ENCODE peak calls at places on chromosome 5, in nine cellular contexts. One of them, this sample, is unnamed. For H3K4me1, the result is how much of the 10 kb centered on the place peaks cover.

GRCh38 chr5:86461169-86461956 is 156.4 kb upstream of the COX7C start:
- DNase-seq in endodermal cell: no peak
- DNase-seq in aorta: no peak
- DNase-seq in CD8-positive, alpha-beta memory T cell: no peak
- DNase-seq in GM23338: no peak
- DNase-seq in ovary: no peak
- DNase-seq in sigmoid colon: no peak
- DNase-seq in endothelial cell of umbilical vein: no peak
- DNase-seq in HCT116: no peak
- DNase-seq in this sample: no peak

GRCh38 chr5:176578391-176578808 is 29.3 kb downstream of the CDHR2 start:
- DNase-seq in HCT116: peak
- DNase-seq in aorta: no peak
- DNase-seq in CD8-positive, alpha-beta memory T cell: peak
- DNase-seq in ovary: peak
- DNase-seq in sigmoid colon: no peak
- DNase-seq in GM23338: peak
- DNase-seq in endothelial cell of umbilical vein: peak
- DNase-seq in endodermal cell: peak
- DNase-seq in this sample: peak

GRCh38 chr5:178453224-178453623 is 137.0 kb downstream of the COL23A1 start:
- DNase-seq in GM23338: no peak
- DNase-seq in endodermal cell: peak
- DNase-seq in CD8-positive, alpha-beta memory T cell: no peak
- DNase-seq in HCT116: no peak
- DNase-seq in ovary: no peak
- DNase-seq in endothelial cell of umbilical vein: no peak
- DNase-seq in sigmoid colon: no peak
- DNase-seq in aorta: no peak
- DNase-seq in this sample: no peak

GRCh38 chr5:11588803-11589202 is 315.4 kb downstream of the CTNND2 start:
- DNase-seq in aorta: no peak
- DNase-seq in endodermal cell: peak
- DNase-seq in CD8-positive, alpha-beta memory T cell: no peak
- DNase-seq in endothelial cell of umbilical vein: no peak
- DNase-seq in ovary: peak
- DNase-seq in HCT116: no peak
- DNase-seq in GM23338: peak
- DNase-seq in sigmoid colon: no peak
- DNase-seq in this sample: no peak

GRCh38 chr5:129199308-129199707 is 104.8 kb downstream of the ISOC1 start:
- DNase-seq in endodermal cell: no peak
- DNase-seq in endothelial cell of umbilical vein: no peak
- DNase-seq in GM23338: no peak
- DNase-seq in CD8-positive, alpha-beta memory T cell: no peak
- DNase-seq in ovary: no peak
- DNase-seq in sigmoid colon: no peak
- DNase-seq in aorta: no peak
- DNase-seq in HCT116: no peak
- DNase-seq in this sample: no peak

GRCh38 chr5:76351577-76351976 is 51.5 kb upstream of the IQGAP2 start:
- DNase-seq in HCT116: no peak
- DNase-seq in sigmoid colon: no peak
- DNase-seq in ovary: no peak
- DNase-seq in CD8-positive, alpha-beta memory T cell: no peak
- DNase-seq in endodermal cell: no peak
- DNase-seq in GM23338: no peak
- DNase-seq in aorta: no peak
- DNase-seq in endothelial cell of umbilical vein: no peak
- DNase-seq in this sample: no peak

GRCh38 chr5:72228957-72229356 is 91.1 kb downstream of the MRPS27 start:
- DNase-seq in endodermal cell: no peak
- DNase-seq in aorta: no peak
- DNase-seq in ovary: no peak
- DNase-seq in endothelial cell of umbilical vein: no peak
- DNase-seq in HCT116: no peak
- DNase-seq in GM23338: no peak
- DNase-seq in CD8-positive, alpha-beta memory T cell: no peak
- DNase-seq in sigmoid colon: no peak
- DNase-seq in this sample: no peak

GRCh38 chr5:174612686-174613085 is 111.7 kb upstream of the MSX2 start:
- DNase-seq in sigmoid colon: no peak
- DNase-seq in ovary: no peak
- DNase-seq in GM23338: no peak
- DNase-seq in CD8-positive, alpha-beta memory T cell: no peak
- DNase-seq in endodermal cell: peak
- DNase-seq in aorta: no peak
- DNase-seq in endothelial cell of umbilical vein: no peak
- DNase-seq in HCT116: no peak
- DNase-seq in this sample: no peak

GRCh38 chr5:2886531-2886930 is 135.1 kb upstream of the IRX2 start:
- DNase-seq in HCT116: no peak
- DNase-seq in GM23338: no peak
- DNase-seq in sigmoid colon: no peak
- DNase-seq in CD8-positive, alpha-beta memory T cell: no peak
- DNase-seq in endothelial cell of umbilical vein: no peak
- DNase-seq in ovary: no peak
- DNase-seq in endodermal cell: no peak
- DNase-seq in aorta: no peak
- DNase-seq in this sample: no peak

GRCh38 chr5:101534486-101535110 is 631.5 kb upstream of the ST8SIA4 start:
- DNase-seq in endothelial cell of umbilical vein: no peak
- DNase-seq in GM23338: no peak
- DNase-seq in HCT116: no peak
- DNase-seq in endodermal cell: peak
- DNase-seq in sigmoid colon: no peak
- DNase-seq in aorta: no peak
- DNase-seq in CD8-positive, alpha-beta memory T cell: no peak
- DNase-seq in ovary: no peak
- DNase-seq in this sample: no peak

GRCh38 chr5:57338068-57338848 is 144.4 kb downstream of the ACTBL2 start:
- DNase-seq in endodermal cell: peak
- DNase-seq in GM23338: peak
- DNase-seq in endothelial cell of umbilical vein: peak
- DNase-seq in aorta: no peak
- DNase-seq in ovary: no peak
- DNase-seq in HCT116: peak
- DNase-seq in sigmoid colon: no peak
- DNase-seq in CD8-positive, alpha-beta memory T cell: no peak
- DNase-seq in this sample: no peak

GRCh38 chr5:65327582-65327981 is 154.1 kb downstream of the ADAMTS6 start:
- DNase-seq in HCT116: no peak
- DNase-seq in CD8-positive, alpha-beta memory T cell: no peak
- DNase-seq in sigmoid colon: no peak
- DNase-seq in endothelial cell of umbilical vein: peak
- DNase-seq in aorta: no peak
- DNase-seq in endodermal cell: no peak
- DNase-seq in GM23338: no peak
- DNase-seq in ovary: no peak
- DNase-seq in this sample: no peak

GRCh38 chr5:64958757-64959391 is 190.1 kb downstream of the CWC27 start:
- DNase-seq in aorta: no peak
- DNase-seq in ovary: no peak
- DNase-seq in endothelial cell of umbilical vein: peak
- DNase-seq in HCT116: peak
- DNase-seq in GM23338: peak
- DNase-seq in sigmoid colon: no peak
- DNase-seq in CD8-positive, alpha-beta memory T cell: no peak
- DNase-seq in endodermal cell: no peak
- DNase-seq in this sample: no peak

GRCh38 chr5:76175051-76175666 is 92.0 kb downstream of the SV2C start:
- DNase-seq in endothelial cell of umbilical vein: peak
- DNase-seq in HCT116: peak
- DNase-seq in ovary: no peak
- DNase-seq in endodermal cell: peak
- DNase-seq in GM23338: peak
- DNase-seq in sigmoid colon: no peak
- DNase-seq in aorta: no peak
- DNase-seq in CD8-positive, alpha-beta memory T cell: peak
- DNase-seq in this sample: peak

GRCh38 chr5:109411627-109412026 is 1.9 kb upstream of the PJA2 start:
- DNase-seq in ovary: no peak
- DNase-seq in aorta: no peak
- DNase-seq in endothelial cell of umbilical vein: peak
- DNase-seq in CD8-positive, alpha-beta memory T cell: no peak
- DNase-seq in endodermal cell: no peak
- DNase-seq in sigmoid colon: no peak
- DNase-seq in HCT116: peak
- DNase-seq in GM23338: no peak
- DNase-seq in this sample: no peak

GRCh38 chr5:6236858-6237481 is 141.4 kb downstream of the MED10 start:
- DNase-seq in endodermal cell: no peak
- DNase-seq in endothelial cell of umbilical vein: no peak
- DNase-seq in aorta: no peak
- DNase-seq in CD8-positive, alpha-beta memory T cell: no peak
- DNase-seq in sigmoid colon: no peak
- DNase-seq in GM23338: no peak
- DNase-seq in HCT116: no peak
- DNase-seq in ovary: no peak
- DNase-seq in this sample: no peak
- H3K4me1 ChIP-seq in endodermal cell: under half
- H3K4me1 ChIP-seq in endothelial cell of umbilical vein: under half
- H3K4me1 ChIP-seq in aorta: under half
- H3K4me1 ChIP-seq in CD8-positive, alpha-beta memory T cell: under half
- H3K4me1 ChIP-seq in sigmoid colon: under half
- H3K4me1 ChIP-seq in GM23338: under half
- H3K4me1 ChIP-seq in HCT116: under half
- H3K4me1 ChIP-seq in ovary: under half
- H3K4me1 ChIP-seq in this sample: under half

GRCh38 chr5:54774281-54775171 is 210.9 kb downstream of the ESM1 start:
- DNase-seq in sigmoid colon: peak
- DNase-seq in endodermal cell: peak
- DNase-seq in HCT116: no peak
- DNase-seq in aorta: peak
- DNase-seq in GM23338: peak
- DNase-seq in CD8-positive, alpha-beta memory T cell: no peak
- DNase-seq in ovary: no peak
- DNase-seq in endothelial cell of umbilical vein: peak
- DNase-seq in this sample: no peak
- H3K4me1 ChIP-seq in sigmoid colon: under half
- H3K4me1 ChIP-seq in endodermal cell: under half
- H3K4me1 ChIP-seq in HCT116: under half
- H3K4me1 ChIP-seq in aorta: under half
- H3K4me1 ChIP-seq in GM23338: under half
- H3K4me1 ChIP-seq in CD8-positive, alpha-beta memory T cell: under half
- H3K4me1 ChIP-seq in ovary: under half
- H3K4me1 ChIP-seq in endothelial cell of umbilical vein: under half
- H3K4me1 ChIP-seq in this sample: under half

GRCh38 chr5:180816608-180817534 is 14.3 kb upstream of the MGAT1 start:
- DNase-seq in aorta: no peak
- DNase-seq in CD8-positive, alpha-beta memory T cell: no peak
- DNase-seq in HCT116: no peak
- DNase-seq in sigmoid colon: peak
- DNase-seq in endodermal cell: peak
- DNase-seq in endothelial cell of umbilical vein: peak
- DNase-seq in GM23338: no peak
- DNase-seq in ovary: peak
- DNase-seq in this sample: no peak

GRCh38 chr5:180818275-180818674 is 15.7 kb upstream of the MGAT1 start:
- DNase-seq in CD8-positive, alpha-beta memory T cell: no peak
- DNase-seq in endothelial cell of umbilical vein: no peak
- DNase-seq in aorta: no peak
- DNase-seq in sigmoid colon: peak
- DNase-seq in endodermal cell: peak
- DNase-seq in HCT116: no peak
- DNase-seq in ovary: no peak
- DNase-seq in GM23338: no peak
- DNase-seq in this sample: no peak

GRCh38 chr5:180817847-180818246 is 15.2 kb upstream of the MGAT1 start:
- DNase-seq in HCT116: no peak
- DNase-seq in aorta: no peak
- DNase-seq in endodermal cell: peak
- DNase-seq in CD8-positive, alpha-beta memory T cell: no peak
- DNase-seq in GM23338: no peak
- DNase-seq in ovary: no peak
- DNase-seq in endothelial cell of umbilical vein: no peak
- DNase-seq in sigmoid colon: peak
- DNase-seq in this sample: no peak

GRCh38 chr5:180820788-180821321 is 18.2 kb upstream of the MGAT1 start:
- DNase-seq in HCT116: no peak
- DNase-seq in aorta: no peak
- DNase-seq in endodermal cell: no peak
- DNase-seq in ovary: no peak
- DNase-seq in CD8-positive, alpha-beta memory T cell: no peak
- DNase-seq in endothelial cell of umbilical vein: no peak
- DNase-seq in GM23338: no peak
- DNase-seq in sigmoid colon: no peak
- DNase-seq in this sample: no peak

DNA sequence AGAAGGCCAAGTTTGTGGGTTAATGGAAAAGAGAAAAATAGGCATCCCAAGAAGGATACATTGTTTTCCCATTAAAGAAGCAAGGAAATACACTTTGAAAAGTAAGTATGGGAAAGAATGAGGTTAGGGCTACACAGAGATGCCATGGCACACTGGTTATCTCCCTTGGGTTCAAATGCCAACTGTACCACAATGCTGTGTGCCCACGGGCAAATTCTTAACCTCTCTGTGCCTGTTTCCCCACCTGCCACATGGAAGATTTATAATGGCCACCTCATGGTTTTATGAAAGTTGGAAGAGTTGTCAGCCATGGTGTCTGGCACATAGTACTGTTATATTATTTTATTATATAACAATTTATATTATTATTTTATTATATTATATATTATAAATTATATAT is 16.3 kb upstream of the MGAT1 start:
- DNase-seq in sigmoid colon: no peak
- DNase-seq in CD8-positive, alpha-beta memory T cell: no peak
- DNase-seq in ovary: no peak
- DNase-seq in HCT116: no peak
- DNase-seq in endodermal cell: no peak
- DNase-seq in endothelial cell of umbilical vein: no peak
- DNase-seq in GM23338: no peak
- DNase-seq in aorta: no peak
- DNase-seq in this sample: no peak
- H3K4me1 ChIP-seq in sigmoid colon: under half
- H3K4me1 ChIP-seq in CD8-positive, alpha-beta memory T cell: under half
- H3K4me1 ChIP-seq in ovary: under half
- H3K4me1 ChIP-seq in HCT116: under half
- H3K4me1 ChIP-seq in endodermal cell: under half
- H3K4me1 ChIP-seq in endothelial cell of umbilical vein: under half
- H3K4me1 ChIP-seq in GM23338: under half
- H3K4me1 ChIP-seq in aorta: under half
- H3K4me1 ChIP-seq in this sample: under half

DNA sequence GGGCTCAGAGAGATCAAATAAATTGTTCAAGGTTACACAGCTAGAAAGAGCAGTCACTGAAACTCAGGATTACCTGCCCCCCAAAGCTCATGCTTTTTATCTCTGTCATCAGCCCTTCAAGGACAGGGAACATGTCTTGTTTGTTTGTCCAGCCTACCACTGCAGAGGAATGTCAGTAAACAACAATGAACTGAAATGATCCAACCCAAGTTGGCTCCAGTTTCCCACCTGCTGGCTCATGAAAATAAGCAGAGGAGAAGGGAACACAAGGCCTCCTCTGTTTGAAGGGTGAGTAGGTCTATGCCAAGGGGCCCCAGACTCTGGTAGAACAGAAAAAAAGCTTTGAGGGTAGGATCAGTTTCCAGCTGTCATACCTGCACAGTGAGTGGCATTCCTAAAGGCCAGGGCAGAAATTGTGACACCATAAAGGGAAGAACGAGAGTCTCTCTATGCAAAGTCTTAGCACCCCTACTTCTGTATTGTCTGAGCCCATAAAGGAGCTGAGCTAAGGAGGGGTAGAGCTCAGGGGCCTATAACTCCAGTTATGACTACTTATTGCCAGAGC is 115.2 kb downstream of the TRIM36 start:
- DNase-seq in HCT116: no peak
- DNase-seq in endothelial cell of umbilical vein: no peak
- DNase-seq in aorta: no peak
- DNase-seq in ovary: no peak
- DNase-seq in GM23338: no peak
- DNase-seq in CD8-positive, alpha-beta memory T cell: no peak
- DNase-seq in endodermal cell: no peak
- DNase-seq in sigmoid colon: no peak
- DNase-seq in this sample: no peak
- H3K4me1 ChIP-seq in HCT116: under half
- H3K4me1 ChIP-seq in endothelial cell of umbilical vein: under half
- H3K4me1 ChIP-seq in aorta: under half
- H3K4me1 ChIP-seq in ovary: under half
- H3K4me1 ChIP-seq in GM23338: under half
- H3K4me1 ChIP-seq in CD8-positive, alpha-beta memory T cell: under half
- H3K4me1 ChIP-seq in endodermal cell: under half
- H3K4me1 ChIP-seq in sigmoid colon: under half
- H3K4me1 ChIP-seq in this sample: under half